ENCODE peak calls at places on chromosomes 6 and 20, in seven cellular contexts. One of them, this sample, is unnamed.

GRCh38 chr20:40195742-40196141 is 493.3 kb downstream of the MAFB start:
- DNase-seq in right lobe of liver: no peak
- DNase-seq in mammary epithelial cell: no peak
- DNase-seq in sigmoid colon: no peak
- DNase-seq in OCI-LY7: no peak
- DNase-seq in HepG2: no peak
- DNase-seq in ovary: no peak
- DNase-seq in this sample: no peak

GRCh38 chr20:49668181-49668877 is 45.3 kb downstream of the B4GALT5 start:
- DNase-seq in right lobe of liver: no peak
- DNase-seq in mammary epithelial cell: no peak
- DNase-seq in sigmoid colon: no peak
- DNase-seq in OCI-LY7: peak; percentile 74
- DNase-seq in HepG2: no peak
- DNase-seq in ovary: no peak
- DNase-seq in this sample: no peak

GRCh38 chr6:39051399-39052122 is 3.0 kb downstream of the GLP1R start:
- DNase-seq in right lobe of liver: no peak
- DNase-seq in mammary epithelial cell: peak; percentile 68
- DNase-seq in sigmoid colon: no peak
- DNase-seq in OCI-LY7: no peak
- DNase-seq in HepG2: no peak
- DNase-seq in ovary: no peak
- DNase-seq in this sample: no peak

GRCh38 chr20:32621071-32621913 is 36.2 kb upstream of the NOL4L start:
- DNase-seq in right lobe of liver: no peak
- DNase-seq in mammary epithelial cell: no peak
- DNase-seq in sigmoid colon: no peak
- DNase-seq in OCI-LY7: no peak
- DNase-seq in HepG2: no peak
- DNase-seq in ovary: no peak
- DNase-seq in this sample: no peak

GRCh38 chr6:14452567-14453527 is 335.3 kb downstream of the CD83 start:
- DNase-seq in right lobe of liver: no peak
- DNase-seq in mammary epithelial cell: no peak
- DNase-seq in sigmoid colon: no peak
- DNase-seq in OCI-LY7: no peak
- DNase-seq in HepG2: no peak
- DNase-seq in ovary: no peak
- DNase-seq in this sample: no peak

GRCh38 chr20:64115171-64115911 is 8.0 kb upstream of the NPBWR2 start:
- DNase-seq in right lobe of liver: peak; percentile 24
- DNase-seq in mammary epithelial cell: no peak
- DNase-seq in sigmoid colon: peak; percentile 45
- DNase-seq in OCI-LY7: no peak
- DNase-seq in HepG2: no peak
- DNase-seq in ovary: no peak
- DNase-seq in this sample: no peak

GRCh38 chr6:70838907-70839285 is 118.0 kb downstream of the B3GAT2 start:
- DNase-seq in right lobe of liver: no peak
- DNase-seq in mammary epithelial cell: no peak
- DNase-seq in sigmoid colon: no peak
- DNase-seq in OCI-LY7: no peak
- DNase-seq in HepG2: peak; percentile 8
- DNase-seq in ovary: no peak
- DNase-seq in this sample: peak; percentile 42

GRCh38 chr20:44028868-44029847 is 114.5 kb downstream of the TOX2 start:
- DNase-seq in right lobe of liver: peak; percentile 22
- DNase-seq in mammary epithelial cell: no peak
- DNase-seq in sigmoid colon: no peak
- DNase-seq in OCI-LY7: no peak
- DNase-seq in HepG2: no peak
- DNase-seq in ovary: no peak
- DNase-seq in this sample: no peak

GRCh38 chr6:154343473-154344308 is 12.9 kb downstream of the IPCEF1 start:
- DNase-seq in right lobe of liver: no peak
- DNase-seq in mammary epithelial cell: peak; percentile 60
- DNase-seq in sigmoid colon: no peak
- DNase-seq in OCI-LY7: no peak
- DNase-seq in HepG2: no peak
- DNase-seq in ovary: peak; percentile 45
- DNase-seq in this sample: peak; percentile 4

GRCh38 chr6:33992191-33992590 is 153.7 kb downstream of the GRM4 start:
- DNase-seq in right lobe of liver: peak; percentile 22
- DNase-seq in mammary epithelial cell: no peak
- DNase-seq in sigmoid colon: no peak
- DNase-seq in OCI-LY7: no peak
- DNase-seq in HepG2: no peak
- DNase-seq in ovary: no peak
- DNase-seq in this sample: no peak

GRCh38 chr6:170186909-170187668 is 103.8 kb downstream of the DLL1 start:
- DNase-seq in right lobe of liver: peak; percentile 32
- DNase-seq in mammary epithelial cell: no peak
- DNase-seq in sigmoid colon: no peak
- DNase-seq in OCI-LY7: no peak
- DNase-seq in HepG2: no peak
- DNase-seq in ovary: no peak
- DNase-seq in this sample: no peak

GRCh38 chr6:170184324-170184723 is 106.6 kb downstream of the DLL1 start:
- DNase-seq in right lobe of liver: no peak
- DNase-seq in mammary epithelial cell: no peak
- DNase-seq in sigmoid colon: no peak
- DNase-seq in OCI-LY7: no peak
- DNase-seq in HepG2: no peak
- DNase-seq in ovary: no peak
- DNase-seq in this sample: no peak

GRCh38 chr6:170187669-170188566 is 103.0 kb downstream of the DLL1 start:
- DNase-seq in right lobe of liver: peak; percentile 37
- DNase-seq in mammary epithelial cell: no peak
- DNase-seq in sigmoid colon: no peak
- DNase-seq in OCI-LY7: no peak
- DNase-seq in HepG2: no peak
- DNase-seq in ovary: no peak
- DNase-seq in this sample: no peak

GRCh38 chr6:170185175-170185970 is 105.5 kb downstream of the DLL1 start:
- DNase-seq in right lobe of liver: no peak
- DNase-seq in mammary epithelial cell: no peak
- DNase-seq in sigmoid colon: peak; percentile 41
- DNase-seq in OCI-LY7: no peak
- DNase-seq in HepG2: no peak
- DNase-seq in ovary: no peak
- DNase-seq in this sample: no peak

DNA sequence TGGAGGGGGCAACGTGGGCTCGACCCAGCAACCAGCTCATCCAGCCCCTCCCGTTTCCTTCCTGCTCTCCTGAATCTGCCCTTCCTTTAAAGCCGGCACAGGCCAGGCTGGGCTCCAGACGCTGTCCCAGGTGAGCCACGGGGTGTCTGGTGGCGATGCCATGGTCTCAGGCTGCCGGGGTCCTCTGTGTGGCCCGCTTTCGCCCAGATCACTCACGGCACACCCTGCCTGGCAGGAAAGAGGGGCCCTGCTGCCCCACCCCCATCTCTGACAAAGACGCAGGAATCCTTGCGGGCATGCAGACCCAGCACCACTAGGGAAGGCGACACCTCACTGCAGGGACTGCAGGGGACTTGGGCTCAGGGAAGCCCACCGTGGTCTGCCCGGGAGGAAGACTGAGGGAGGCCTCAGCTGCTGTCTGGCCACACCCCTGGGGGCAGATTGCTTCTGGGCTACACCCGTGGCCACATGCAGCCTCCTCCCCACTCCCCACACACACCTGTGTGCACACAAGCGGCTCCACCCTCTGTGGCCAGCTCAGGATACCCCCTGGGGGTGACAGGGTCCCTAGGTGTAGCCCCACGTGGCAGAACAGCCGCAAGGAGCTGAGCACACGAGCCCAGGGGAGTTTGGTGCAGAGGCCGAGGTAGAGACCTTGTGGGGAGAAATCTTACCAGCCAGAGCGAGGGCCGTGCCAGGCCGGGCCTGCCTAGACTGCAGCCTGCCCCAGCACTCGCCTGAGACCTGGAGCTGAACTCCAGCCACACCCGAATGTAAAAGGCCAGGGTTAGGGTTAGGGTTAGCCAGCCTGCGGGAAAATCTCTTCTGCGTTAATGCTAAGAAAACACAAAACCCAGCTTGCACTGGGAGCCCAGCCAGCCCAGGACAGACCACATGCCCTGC is 104.6 kb downstream of the DLL1 start:
- DNase-seq in right lobe of liver: peak; percentile 34
- DNase-seq in mammary epithelial cell: peak; percentile 8
- DNase-seq in sigmoid colon: no peak
- DNase-seq in OCI-LY7: no peak
- DNase-seq in HepG2: no peak
- DNase-seq in ovary: no peak
- DNase-seq in this sample: no peak
- H3K9me3 ChIP-seq in right lobe of liver: no peaks in the 10 kb centered on the region
- H3K9me3 ChIP-seq in mammary epithelial cell: peaks cover 13% of the 10 kb centered on the region
- H3K9me3 ChIP-seq in sigmoid colon: no peaks in the 10 kb centered on the region
- H3K9me3 ChIP-seq in OCI-LY7: peaks cover 6% of the 10 kb centered on the region
- H3K9me3 ChIP-seq in HepG2: peaks cover 6% of the 10 kb centered on the region
- H3K9me3 ChIP-seq in ovary: no peaks in the 10 kb centered on the region
- H3K9me3 ChIP-seq in this sample: peaks cover 8% of the 10 kb centered on the region

GRCh38 chr6:122452509-122452908 is 19.1 kb downstream of the SERINC1 start:
- DNase-seq in right lobe of liver: no peak
- DNase-seq in mammary epithelial cell: no peak
- DNase-seq in sigmoid colon: no peak
- DNase-seq in OCI-LY7: no peak
- DNase-seq in HepG2: no peak
- DNase-seq in ovary: no peak
- DNase-seq in this sample: no peak

GRCh38 chr6:122449084-122449483 is 22.5 kb downstream of the SERINC1 start:
- DNase-seq in right lobe of liver: no peak
- DNase-seq in mammary epithelial cell: no peak
- DNase-seq in sigmoid colon: no peak
- DNase-seq in OCI-LY7: no peak
- DNase-seq in HepG2: no peak
- DNase-seq in ovary: no peak
- DNase-seq in this sample: no peak

GRCh38 chr6:122459240-122459639 is 12.4 kb downstream of the SERINC1 start:
- DNase-seq in right lobe of liver: no peak
- DNase-seq in mammary epithelial cell: peak; percentile 8
- DNase-seq in sigmoid colon: no peak
- DNase-seq in OCI-LY7: no peak
- DNase-seq in HepG2: no peak
- DNase-seq in ovary: no peak
- DNase-seq in this sample: no peak

GRCh38 chr6:122458087-122458486 is 13.5 kb downstream of the SERINC1 start:
- DNase-seq in right lobe of liver: no peak
- DNase-seq in mammary epithelial cell: no peak
- DNase-seq in sigmoid colon: no peak
- DNase-seq in OCI-LY7: no peak
- DNase-seq in HepG2: no peak
- DNase-seq in ovary: no peak
- DNase-seq in this sample: no peak

GRCh38 chr6:122454673-122455072 is 16.9 kb downstream of the SERINC1 start:
- DNase-seq in right lobe of liver: no peak
- DNase-seq in mammary epithelial cell: peak; percentile 52
- DNase-seq in sigmoid colon: no peak
- DNase-seq in OCI-LY7: no peak
- DNase-seq in HepG2: no peak
- DNase-seq in ovary: no peak
- DNase-seq in this sample: no peak
- H3K36me3 ChIP-seq in right lobe of liver: peaks cover 47% of the 10 kb centered on the region
- H3K36me3 ChIP-seq in mammary epithelial cell: peaks cover 36% of the 10 kb centered on the region
- H3K36me3 ChIP-seq in sigmoid colon: peaks cover 38% of the 10 kb centered on the region
- H3K36me3 ChIP-seq in OCI-LY7: peaks cover 79% of the 10 kb centered on the region
- H3K36me3 ChIP-seq in HepG2: peaks cover 68% of the 10 kb centered on the region
- H3K36me3 ChIP-seq in ovary: no peaks in the 10 kb centered on the region
- H3K36me3 ChIP-seq in this sample: peaks cover 87% of the 10 kb centered on the region

GRCh38 chr6:176766-177165 is 115.5 kb upstream of the DUSP22 start:
- DNase-seq in right lobe of liver: no peak
- DNase-seq in mammary epithelial cell: no peak
- DNase-seq in sigmoid colon: no peak
- DNase-seq in OCI-LY7: no peak
- DNase-seq in HepG2: no peak
- DNase-seq in ovary: no peak
- DNase-seq in this sample: no peak

GRCh38 chr6:178119-178518 is 114.2 kb upstream of the DUSP22 start:
- DNase-seq in right lobe of liver: no peak
- DNase-seq in mammary epithelial cell: no peak
- DNase-seq in sigmoid colon: no peak
- DNase-seq in OCI-LY7: no peak
- DNase-seq in HepG2: no peak
- DNase-seq in ovary: no peak
- DNase-seq in this sample: no peak

GRCh38 chr6:174036-174435 is 118.3 kb upstream of the DUSP22 start:
- DNase-seq in right lobe of liver: no peak
- DNase-seq in mammary epithelial cell: no peak
- DNase-seq in sigmoid colon: no peak
- DNase-seq in OCI-LY7: no peak
- DNase-seq in HepG2: no peak
- DNase-seq in ovary: no peak
- DNase-seq in this sample: no peak

GRCh38 chr6:179340-179950 is 112.8 kb upstream of the DUSP22 start:
- DNase-seq in right lobe of liver: no peak
- DNase-seq in mammary epithelial cell: no peak
- DNase-seq in sigmoid colon: no peak
- DNase-seq in OCI-LY7: no peak
- DNase-seq in HepG2: no peak
- DNase-seq in ovary: no peak
- DNase-seq in this sample: no peak

GRCh38 chr6:175680-176079 is 116.6 kb upstream of the DUSP22 start:
- DNase-seq in right lobe of liver: no peak
- DNase-seq in mammary epithelial cell: no peak
- DNase-seq in sigmoid colon: no peak
- DNase-seq in OCI-LY7: no peak
- DNase-seq in HepG2: no peak
- DNase-seq in ovary: no peak
- DNase-seq in this sample: no peak
- H3K9me3 ChIP-seq in right lobe of liver: no peaks in the 10 kb centered on the region
- H3K9me3 ChIP-seq in mammary epithelial cell: peaks cover 23% of the 10 kb centered on the region
- H3K9me3 ChIP-seq in sigmoid colon: no peaks in the 10 kb centered on the region
- H3K9me3 ChIP-seq in OCI-LY7: peaks cover 4% of the 10 kb centered on the region
- H3K9me3 ChIP-seq in HepG2: no peaks in the 10 kb centered on the region
- H3K9me3 ChIP-seq in ovary: no peaks in the 10 kb centered on the region
- H3K9me3 ChIP-seq in this sample: peaks cover 28% of the 10 kb centered on the region

GRCh38 chr6:75421316-75422023 is 72.1 kb downstream of the FILIP1 start:
- DNase-seq in right lobe of liver: no peak
- DNase-seq in mammary epithelial cell: no peak
- DNase-seq in sigmoid colon: no peak
- DNase-seq in OCI-LY7: no peak
- DNase-seq in HepG2: no peak
- DNase-seq in ovary: no peak
- DNase-seq in this sample: no peak

GRCh38 chr6:75419980-75420379 is 73.6 kb downstream of the FILIP1 start:
- DNase-seq in right lobe of liver: no peak
- DNase-seq in mammary epithelial cell: no peak
- DNase-seq in sigmoid colon: no peak
- DNase-seq in OCI-LY7: no peak
- DNase-seq in HepG2: no peak
- DNase-seq in ovary: no peak
- DNase-seq in this sample: no peak

GRCh38 chr6:75422024-75422639 is 71.5 kb downstream of the FILIP1 start:
- DNase-seq in right lobe of liver: no peak
- DNase-seq in mammary epithelial cell: no peak
- DNase-seq in sigmoid colon: no peak
- DNase-seq in OCI-LY7: no peak
- DNase-seq in HepG2: no peak
- DNase-seq in ovary: no peak
- DNase-seq in this sample: peak; percentile 80

GRCh38 chr6:75418233-75418632 is 75.4 kb downstream of the FILIP1 start:
- DNase-seq in right lobe of liver: no peak
- DNase-seq in mammary epithelial cell: peak; percentile 73
- DNase-seq in sigmoid colon: no peak
- DNase-seq in OCI-LY7: no peak
- DNase-seq in HepG2: no peak
- DNase-seq in ovary: no peak
- DNase-seq in this sample: peak; percentile 58

GRCh38 chr6:75419408-75419807 is 74.2 kb downstream of the FILIP1 start:
- DNase-seq in right lobe of liver: no peak
- DNase-seq in mammary epithelial cell: no peak
- DNase-seq in sigmoid colon: no peak
- DNase-seq in OCI-LY7: no peak
- DNase-seq in HepG2: no peak
- DNase-seq in ovary: no peak
- DNase-seq in this sample: no peak
- H3K36me3 ChIP-seq in right lobe of liver: no peaks in the 10 kb centered on the region
- H3K36me3 ChIP-seq in mammary epithelial cell: no peaks in the 10 kb centered on the region
- H3K36me3 ChIP-seq in sigmoid colon: no peaks in the 10 kb centered on the region
- H3K36me3 ChIP-seq in OCI-LY7: no peaks in the 10 kb centered on the region
- H3K36me3 ChIP-seq in HepG2: no peaks in the 10 kb centered on the region
- H3K36me3 ChIP-seq in ovary: no peaks in the 10 kb centered on the region
- H3K36me3 ChIP-seq in this sample: no peaks in the 10 kb centered on the region

This sample was measured in adipocyte.